ENCODE peak calls at places on chromosomes 3 and 15, in four cellular contexts. W is GM12878, H is K562, V is HepG2. S is an unnamed sample.
A peak's percentile ranks its signal among the peaks of the same experiment; 100 is the strongest.

GRCh38 chr3:184716652-184717607 is 5.1 kb upstream of the MAGEF1 start:
- DNase-seq in W (no peak), V (peak; percentile 12), H (no peak), S (no peak)

GRCh38 chr15:44662478-44663409 is 718 bp downstream of the SPG11 start:
- DNase-seq in V (peak; percentile 61), H (peak; percentile 44), W (peak; percentile 61), S (peak; percentile 50)

GRCh38 chr15:79034284-79034683 is 56.3 kb downstream of the RASGRF1 start:
- DNase-seq in H (no peak), W (no peak), V (no peak), S (no peak)

GRCh38 chr3:133572158-133573053 is 1.1 kb upstream of the CDV3 start:
- DNase-seq in W (peak; percentile 82), V (no peak), H (no peak), S (no peak)

GRCh38 chr15:59218099-59218498 is 11.5 kb downstream of the LDHAL6B start:
- DNase-seq in W (no peak), V (no peak), H (no peak), S (no peak)

GRCh38 chr3:133940536-133940935 is 44.9 kb upstream of the RAB6B start:
- DNase-seq in W (no peak), V (no peak), H (no peak), S (no peak)

GRCh38 chr15:32910839-32911238 is 193.0 kb downstream of the GREM1 start:
- DNase-seq in W (no peak), H (no peak), V (no peak), S (no peak)

GRCh38 chr3:168249539-168250414 is 154.1 kb upstream of the GOLIM4 start:
- DNase-seq in V (peak; percentile 54), H (no peak), W (no peak), S (peak; percentile 79)

GRCh38 chr3:17162116-17162515 is 277.4 kb downstream of the PLCL2 start:
- DNase-seq in V (no peak), H (no peak), W (no peak), S (no peak)
- TF ChIP-seq FOXM1 in V (no peak), H (no peak), W (no peak), S (no peak)

GRCh38 chr15:98433856-98434255 is 214.5 kb upstream of the IGF1R start:
- DNase-seq in W (no peak), H (no peak), V (no peak), S (no peak)
- TF ChIP-seq BHLHE40 in W (no peak), H (no peak), V (no peak), S (no peak)

GRCh38 chr3:46361408-46362283 is 7.7 kb downstream of the CCR2 start:
- DNase-seq in V (no peak), H (no peak), W (no peak), S (no peak)

GRCh38 chr3:46358466-46358865 is 4.6 kb downstream of the CCR2 start:
- DNase-seq in H (no peak), V (no peak), W (no peak), S (no peak)

GRCh38 chr3:46359748-46360509 is 6.0 kb downstream of the CCR2 start:
- DNase-seq in V (no peak), H (no peak), W (peak; percentile 68), S (no peak)

GRCh38 chr3:46356909-46357308 is 3.0 kb downstream of the CCR2 start:
- DNase-seq in H (no peak), V (no peak), W (no peak), S (no peak)

DNA sequence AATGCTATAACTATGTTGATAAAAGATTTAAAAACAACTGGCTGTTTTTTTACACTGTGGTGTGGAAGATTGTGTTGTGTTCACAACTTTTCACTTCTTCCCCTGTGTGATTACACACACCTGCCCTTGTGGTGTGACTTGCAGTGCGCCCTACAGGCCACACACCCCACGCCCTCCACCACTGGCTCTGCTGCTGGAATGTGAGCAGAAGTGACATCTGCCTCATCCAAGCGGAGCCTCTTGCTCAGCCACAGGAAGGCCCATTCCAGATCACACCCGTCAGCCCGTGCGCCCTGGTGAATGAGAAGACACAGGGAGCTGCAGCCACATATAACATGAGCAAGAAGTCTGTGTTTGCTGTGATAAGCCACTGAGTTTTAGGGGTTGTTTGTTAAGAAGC is 7.0 kb downstream of the CCR2 start:
- DNase-seq in H (no peak), W (no peak), V (no peak), S (no peak)
- TF ChIP-seq FOXM1 in H (no peak), W (no peak), V (no peak), S (no peak)

GRCh38 chr3:15171096-15171495 is 35.0 kb upstream of the CAPN7 start:
- DNase-seq in V (peak; percentile 98), W (peak; percentile 40), H (no peak), S (no peak)
- TF ChIP-seq BHLHE40 in V (peak; percentile 25), W (peak; percentile 45), H (no peak), S (no peak)

DNA sequence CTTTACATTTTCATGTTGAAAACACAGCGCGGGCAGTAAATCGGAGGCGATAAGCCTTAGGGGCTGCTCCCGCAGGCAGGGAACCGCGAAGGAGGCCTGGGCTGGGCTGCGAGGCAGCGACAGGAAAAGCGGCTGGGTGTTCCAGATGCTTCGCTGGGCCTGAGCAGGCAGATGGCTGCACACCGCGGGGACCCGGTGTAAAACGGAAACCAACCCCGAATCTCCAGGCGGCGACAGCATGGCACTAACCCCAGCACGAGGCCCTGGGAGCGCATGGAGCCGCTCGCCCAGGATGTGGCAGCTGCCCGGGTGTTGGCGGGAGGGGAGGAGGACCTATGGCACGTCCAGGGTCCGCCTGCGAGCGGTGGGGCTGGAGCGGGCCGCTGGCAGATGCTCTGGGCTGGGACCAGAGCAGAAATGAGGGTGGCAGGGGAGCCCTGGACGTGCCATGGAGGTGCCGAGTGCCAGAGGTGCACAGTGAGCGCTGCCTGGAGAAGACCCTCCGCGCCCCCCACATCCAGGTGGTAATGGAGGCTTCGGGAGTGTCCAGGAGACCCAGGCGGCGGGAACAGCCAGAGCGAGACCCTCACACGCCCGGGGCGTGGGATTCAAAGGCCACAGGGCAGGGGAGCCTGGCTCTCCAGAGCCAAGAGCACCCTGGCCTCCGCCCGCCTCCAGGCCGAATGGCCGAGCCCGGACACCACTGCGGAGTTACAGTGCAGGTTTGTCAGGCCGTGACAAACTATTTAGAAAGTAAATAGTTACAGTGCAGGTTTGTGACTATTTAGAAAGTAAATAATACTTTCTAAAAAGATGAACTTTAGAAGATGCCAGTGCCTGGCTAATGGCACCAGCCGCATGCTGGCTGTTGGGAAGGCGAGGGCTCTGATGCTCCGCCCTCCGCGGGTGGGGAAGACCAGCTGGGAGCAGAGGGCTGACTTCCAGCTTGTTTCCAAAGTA is 293.6 kb downstream of the OCA2 start:
- DNase-seq in W (no peak), V (no peak), H (no peak), S (no peak)
- TF ChIP-seq FOXM1 in W (no peak), V (no peak), H (no peak), S (no peak)

GRCh38 chr3:52061116-52061910 is 4.9 kb upstream of the DUSP7 start:
- DNase-seq in V (no peak), H (no peak), W (no peak), S (no peak)

GRCh38 chr3:52065264-52065756 is 8.9 kb upstream of the DUSP7 start:
- DNase-seq in H (no peak), W (no peak), V (no peak), S (no peak)

GRCh38 chr3:52062499-52062898 is 6.1 kb upstream of the DUSP7 start:
- DNase-seq in V (no peak), W (peak; percentile 42), H (no peak), S (no peak)

GRCh38 chr3:52064561-52064960 is 8.2 kb upstream of the DUSP7 start:
- DNase-seq in H (no peak), W (no peak), V (no peak), S (no peak)

GRCh38 chr3:52063026-52063723 is 6.8 kb upstream of the DUSP7 start:
- DNase-seq in V (no peak), W (no peak), H (no peak), S (no peak)
- TF ChIP-seq BHLHE40 in V (no peak), W (no peak), H (no peak), S (no peak)

GRCh38 chr15:95932676-95933075 is 397.8 kb upstream of the NR2F2 start:
- DNase-seq in H (no peak), W (no peak), V (no peak), S (no peak)
- TF ChIP-seq FOXM1 in H (no peak), W (no peak), V (no peak), S (no peak)

GRCh38 chr15:41116116-41116871 is at the start of gene INO80:
- DNase-seq in H (peak; percentile 88), W (peak; percentile 94), V (peak; percentile 96), S (peak; percentile 86)

GRCh38 chr15:41115088-41115651 is 910 bp downstream of the INO80 start:
- DNase-seq in W (peak; percentile 25), V (peak; percentile 58), H (peak; percentile 22), S (peak; percentile 18)

GRCh38 chr15:41116872-41117242 is 777 bp upstream of the INO80 start:
- DNase-seq in V (no peak), H (no peak), W (no peak), S (no peak)

DNA sequence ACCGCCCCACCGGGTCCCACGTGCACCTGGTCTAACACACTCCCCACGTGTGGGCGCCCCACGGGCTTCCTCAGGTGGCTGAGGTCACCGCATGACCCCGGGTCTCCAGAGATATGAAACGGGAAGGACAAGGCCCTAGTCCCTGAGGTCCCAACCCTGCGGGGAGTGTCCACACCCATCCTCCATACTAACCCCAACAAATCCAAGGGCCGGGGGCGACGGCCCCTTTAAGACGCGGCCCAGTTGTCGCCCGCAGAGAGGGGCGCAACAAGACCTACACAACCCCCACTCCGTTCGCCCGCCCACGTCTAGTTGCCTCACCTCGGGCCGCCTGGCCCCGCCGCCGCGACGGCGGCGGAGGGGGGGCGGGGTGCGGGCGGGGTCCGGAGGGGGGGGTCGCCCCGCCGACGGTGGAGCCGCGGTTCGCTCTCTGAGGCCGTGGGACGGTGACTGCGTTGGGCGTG is 396 bp downstream of the INO80 start:
- DNase-seq in V (peak; percentile 50), H (peak; percentile 91), W (no peak), S (peak; percentile 56)
- TF ChIP-seq BHLHE40 in V (peak; percentile 53), H (peak; percentile 79), W (peak; percentile 92), S (no peak)

S was measured in HEK293T.